ENCODE peak calls at places on chromosomes 16 and 17, in eight cellular contexts. E, N, J, B, T, Z, K and X are unnamed samples.

GRCh38 chr16:17273142-17273561 is 197.6 kb downstream of the XYLT1 start:
- DNase-seq in E (no peak), N (no peak), J (peak), B (peak), T (peak), Z (peak), K (no peak), X (peak)

GRCh38 chr16:80006175-80006895 is 405.8 kb upstream of the MAF start:
- DNase-seq in E (no peak), N (no peak), J (no peak), B (no peak), T (no peak), Z (no peak), K (peak), X (peak)

GRCh38 chr16:11992594-11993524 is 16.3 kb downstream of the SNX29 start:
- DNase-seq in E (no peak), N (no peak), J (no peak), B (no peak), T (no peak), Z (no peak), K (no peak), X (no peak)

GRCh38 chr16:68264128-68265077 is at the start of gene SLC7A6:
- DNase-seq in E (no peak), N (peak), J (no peak), B (peak), T (peak), Z (peak), K (no peak), X (peak)

GRCh38 chr16:5653789-5654188 is 556.2 kb upstream of the EEF2KMT start:
- DNase-seq in E (no peak), N (no peak), J (no peak), B (no peak), T (no peak), Z (no peak), K (no peak), X (no peak)

GRCh38 chr17:30920282-30920681 is 1.5 kb upstream of the ADAP2 start:
- DNase-seq in E (no peak), N (no peak), J (no peak), B (no peak), T (no peak), Z (peak), K (no peak), X (no peak)

GRCh38 chr17:74442670-74443515 is 11.0 kb downstream of the GPRC5C start:
- DNase-seq in E (peak), N (peak), J (no peak), B (peak), T (no peak), Z (no peak), K (peak), X (peak)

GRCh38 chr16:59021751-59022150 is 287.6 kb upstream of the GOT2 start:
- DNase-seq in E (no peak), N (no peak), J (no peak), B (no peak), T (no peak), Z (no peak), K (no peak), X (no peak)

GRCh38 chr17:33521784-33522183 is 228.7 kb upstream of the ASIC2 start:
- DNase-seq in E (no peak), N (no peak), J (no peak), B (no peak), T (no peak), Z (no peak), K (no peak), X (no peak)

GRCh38 chr17:34852614-34853013 is 108.6 kb downstream of the CCT6B start:
- DNase-seq in E (no peak), N (no peak), J (no peak), B (no peak), T (no peak), Z (no peak), K (no peak), X (no peak)

GRCh38 chr17:44558349-44559287 is 1.3 kb downstream of the FZD2 start:
- DNase-seq in E (no peak), N (no peak), J (no peak), B (peak), T (no peak), Z (no peak), K (no peak), X (no peak)

GRCh38 chr17:57889892-57890856 is 40.3 kb upstream of the MRPS23 start:
- DNase-seq in E (peak), N (peak), J (peak), B (no peak), T (no peak), Z (peak), K (peak), X (no peak)

GRCh38 chr16:51816929-51817328 is 665.9 kb upstream of the SALL1 start:
- DNase-seq in E (no peak), N (no peak), J (no peak), B (no peak), T (no peak), Z (peak), K (no peak), X (no peak)

GRCh38 chr17:38572665-38573365 is 32.9 kb downstream of the SRCIN1 start:
- DNase-seq in E (no peak), N (no peak), J (no peak), B (peak), T (no peak), Z (no peak), K (no peak), X (no peak)

GRCh38 chr17:50177476-50177875 is 11.7 kb downstream of the SGCA start:
- DNase-seq in E (no peak), N (no peak), J (no peak), B (no peak), T (no peak), Z (no peak), K (no peak), X (no peak)

GRCh38 chr17:6452471-6453266 is 8.4 kb downstream of the PIMREG start:
- DNase-seq in E (no peak), N (no peak), J (no peak), B (no peak), T (no peak), Z (no peak), K (no peak), X (no peak)

GRCh38 chr17:35160354-35161201 is 13.0 kb downstream of the UNC45B start:
- DNase-seq in E (no peak), N (peak), J (no peak), B (no peak), T (no peak), Z (no peak), K (no peak), X (no peak)

GRCh38 chr17:30084773-30085172 is 31.8 kb upstream of the NSRP1 start:
- DNase-seq in E (no peak), N (no peak), J (no peak), B (no peak), T (no peak), Z (no peak), K (no peak), X (no peak)

GRCh38 chr17:74454197-74455024 is 12.0 kb upstream of the CD300A start:
- DNase-seq in E (peak), N (no peak), J (no peak), B (no peak), T (no peak), Z (peak), K (peak), X (no peak)

GRCh38 chr16:84013787-84014569 is 28.6 kb downstream of the SLC38A8 start:
- DNase-seq in E (no peak), N (no peak), J (no peak), B (peak), T (peak), Z (peak), K (no peak), X (peak)

GRCh38 chr17:72338847-72339790 is 218.3 kb downstream of the SOX9 start:
- DNase-seq in E (no peak), N (no peak), J (peak), B (no peak), T (no peak), Z (peak), K (no peak), X (peak)

GRCh38 chr16:66751135-66751991 is at the start of gene DYNC1LI2:
- DNase-seq in E (peak), N (peak), J (no peak), B (peak), T (peak), Z (peak), K (peak), X (peak)

GRCh38 chr16:12497558-12497957 is 306.1 kb downstream of the CPPED1 start:
- DNase-seq in E (no peak), N (no peak), J (no peak), B (no peak), T (no peak), Z (no peak), K (no peak), X (no peak)

GRCh38 chr17:31095239-31096105 is 695 bp downstream of the NF1 start:
- DNase-seq in E (peak), N (peak), J (no peak), B (peak), T (no peak), Z (peak), K (peak), X (peak)

GRCh38 chr17:31525801-31526549 is 134.5 kb downstream of the RAB11FIP4 start:
- DNase-seq in E (no peak), N (peak), J (no peak), B (no peak), T (no peak), Z (no peak), K (no peak), X (no peak)

GRCh38 chr17:44331249-44331760 is 6.7 kb upstream of the SLC25A39 start:
- DNase-seq in E (no peak), N (peak), J (no peak), B (peak), T (no peak), Z (peak), K (peak), X (peak)

GRCh38 chr16:67504190-67505021 is 21.1 kb upstream of the AGRP start:
- DNase-seq in E (no peak), N (peak), J (no peak), B (peak), T (no peak), Z (no peak), K (peak), X (peak)

GRCh38 chr16:58467915-58468314 is 32.0 kb upstream of the NDRG4 start:
- DNase-seq in E (no peak), N (no peak), J (no peak), B (no peak), T (no peak), Z (no peak), K (no peak), X (no peak)

GRCh38 chr17:82636626-82637598 is 11.3 kb downstream of the WDR45B start:
- DNase-seq in E (no peak), N (no peak), J (no peak), B (no peak), T (no peak), Z (no peak), K (no peak), X (no peak)

GRCh38 chr17:63191610-63192009 is 225.6 kb downstream of the TANC2 start:
- DNase-seq in E (no peak), N (peak), J (no peak), B (no peak), T (no peak), Z (no peak), K (peak), X (no peak)

GRCh38 chr17:49482144-49482817 is 12.8 kb upstream of the NGFR start:
- DNase-seq in E (no peak), N (no peak), J (no peak), B (no peak), T (no peak), Z (peak), K (no peak), X (no peak)

GRCh38 chr17:45104029-45104428 is 28.3 kb downstream of the PLCD3 start:
- DNase-seq in E (no peak), N (no peak), J (no peak), B (no peak), T (no peak), Z (no peak), K (no peak), X (no peak)